ENCODE peak calls at places on chromosomes 7 and 10, in five cellular contexts. O, R, W, M and Y are unnamed samples.

GRCh38 chr10:23158370-23158769 is 33.7 kb upstream of the PTF1A start:
- DNase-seq in O (peak; percentile 55), R (peak; percentile 56), W (peak; percentile 87), M (peak; percentile 36), Y (peak; percentile 27)

GRCh38 chr10:110326351-110327032 is 21.8 kb upstream of the SMNDC1 start:
- DNase-seq in O (no peak), R (peak; percentile 80), W (no peak), M (no peak), Y (no peak)

GRCh38 chr10:49471532-49471931 is 67.4 kb downstream of the ERCC6 start:
- DNase-seq in O (no peak), R (no peak), W (no peak), M (no peak), Y (no peak)

GRCh38 chr7:4683043-4683883 is 1.2 kb downstream of the FOXK1 start:
- DNase-seq in O (no peak), R (no peak), W (no peak), M (peak; percentile 68), Y (peak; percentile 47)

GRCh38 chr7:22356010-22356854 is 722 bp downstream of the RAPGEF5 start:
- DNase-seq in O (peak; percentile 9), R (no peak), W (peak; percentile 14), M (peak; percentile 63), Y (peak; percentile 52)

GRCh38 chr10:130795819-130796218 is 515.7 kb downstream of the TCERG1L start:
- DNase-seq in O (no peak), R (no peak), W (no peak), M (no peak), Y (no peak)

GRCh38 chr10:96410296-96410695 is 51.5 kb upstream of the OPALIN start:
- DNase-seq in O (no peak), R (no peak), W (no peak), M (no peak), Y (no peak)

GRCh38 chr10:104548090-104548489 is 93.0 kb upstream of the SORCS3 start:
- DNase-seq in O (no peak), R (peak; percentile 47), W (no peak), M (no peak), Y (no peak)

GRCh38 chr7:148585399-148585798 is 5.2 kb upstream of the C7orf33 start:
- DNase-seq in O (no peak), R (no peak), W (no peak), M (no peak), Y (no peak)

GRCh38 chr10:11335881-11336430 is 275.5 kb downstream of the USP6NL start:
- DNase-seq in O (no peak), R (no peak), W (no peak), M (no peak), Y (no peak)

GRCh38 chr7:47783456-47784240 is 164.6 kb downstream of the PKD1L1 start:
- DNase-seq in O (no peak), R (peak; percentile 99), W (no peak), M (no peak), Y (no peak)